ENCODE peak calls at places on chromosomes 13 and 19, in five cellular contexts. J is colonic mucosa; R is left ventricle myocardium inferior; X is CD4-positive, CD25-positive, alpha-beta regulatory T cell; C is mammary epithelial cell. Q is an unnamed sample.

GRCh38 chr13:20869540-20869939 is 33.0 kb downstream of the XPO4 start:
- DNase-seq in C (no peak), X (no peak), J (no peak), R (no peak), Q (no peak)

GRCh38 chr19:29519146-29519545 is 6.6 kb upstream of the VSTM2B start:
- DNase-seq in X (no peak), R (no peak), C (no peak), J (no peak), Q (peak; percentile 30)

GRCh38 chr13:19818223-19818842 is 35.6 kb upstream of the PSPC1 start:
- DNase-seq in C (no peak), R (peak; percentile 32), J (peak; percentile 42), X (peak; percentile 19), Q (peak; percentile 84)

GRCh38 chr13:113620036-113620435 is 35.5 kb downstream of the TFDP1 start:
- DNase-seq in X (no peak), R (peak; percentile 5), C (no peak), J (no peak), Q (peak; percentile 27)

GRCh38 chr19:53571339-53571738 is 33.4 kb downstream of the ZNF331 start:
- DNase-seq in J (no peak), R (no peak), C (no peak), X (no peak), Q (no peak)

GRCh38 chr19:3950871-3951861 is 18.3 kb downstream of the NMRK2 start:
- DNase-seq in C (no peak), J (no peak), X (no peak), R (peak; percentile 75), Q (no peak)

GRCh38 chr19:812819-813358 is 8.9 kb downstream of the PLPPR3 start:
- DNase-seq in C (no peak), R (no peak), X (no peak), J (no peak), Q (no peak)

GRCh38 chr19:55259540-55260210 is 858 bp upstream of the PPP6R1 start:
- DNase-seq in R (no peak), C (no peak), X (no peak), J (no peak), Q (peak; percentile 61)

GRCh38 chr13:29577135-29578051 is 18.1 kb downstream of the SLC7A1 start:
- DNase-seq in C (no peak), J (no peak), X (no peak), R (peak; percentile 53), Q (no peak)

GRCh38 chr13:41610426-41610825 is 153.1 kb downstream of the RGCC start:
- DNase-seq in X (no peak), R (peak; percentile 56), J (no peak), C (peak; percentile 92), Q (peak; percentile 87)

GRCh38 chr13:26664942-26665341 is 95.6 kb downstream of the GPR12 start:
- DNase-seq in J (no peak), R (no peak), C (no peak), X (no peak), Q (no peak)

GRCh38 chr13:71801165-71801564 is 65.8 kb downstream of the DACH1 start:
- DNase-seq in J (no peak), R (no peak), X (no peak), C (no peak), Q (no peak)

GRCh38 chr13:61144301-61144700 is 271.3 kb downstream of the PCDH20 start:
- DNase-seq in X (no peak), J (no peak), R (no peak), C (no peak), Q (no peak)

GRCh38 chr13:107743523-107743922 is 471.8 kb downstream of the LIG4 start:
- DNase-seq in J (no peak), C (no peak), R (no peak), X (no peak), Q (no peak)

GRCh38 chr19:33300016-33300981 is 2.0 kb downstream of the CEBPA start:
- DNase-seq in X (no peak), R (no peak), C (no peak), J (no peak), Q (no peak)

GRCh38 chr13:49419292-49419691 is 24.6 kb downstream of the CAB39L start:
- DNase-seq in J (no peak), R (no peak), C (no peak), X (no peak), Q (no peak)

GRCh38 chr19:48195106-48195830 is 24.8 kb downstream of the ZSWIM9 start:
- DNase-seq in X (no peak), J (no peak), R (no peak), C (no peak), Q (no peak)

GRCh38 chr13:37597477-37597876 is 1.1 kb downstream of the POSTN start:
- DNase-seq in R (no peak), J (no peak), X (no peak), C (no peak), Q (no peak)

GRCh38 chr13:37598572-37598971 is at the start of gene POSTN:
- DNase-seq in J (no peak), X (no peak), R (no peak), C (no peak), Q (no peak)

GRCh38 chr13:37595162-37595561 is 3.4 kb downstream of the POSTN start:
- DNase-seq in R (no peak), C (peak; percentile 45), X (no peak), J (no peak), Q (no peak)

GRCh38 chr13:37602743-37603381 is 4.3 kb upstream of the POSTN start:
- DNase-seq in C (no peak), X (no peak), R (no peak), J (no peak), Q (no peak)

GRCh38 chr13:37599509-37599908 is 941 bp upstream of the POSTN start:
- DNase-seq in C (no peak), R (no peak), X (no peak), J (no peak), Q (no peak)
- H3K27ac ChIP-seq in C (no peak overlapping the region), R (no peak overlapping the region), X (no peak overlapping the region), J (no peak overlapping the region), Q (no peak overlapping the region)

GRCh38 chr19:24166055-24166454 is 79.1 kb downstream of the ZNF254 start:
- DNase-seq in C (no peak), X (no peak), J (no peak), R (no peak), Q (no peak)
- H3K9me3 ChIP-seq in C (peaks cover 16% of the 10 kb centered on the region), X (peaks cover 76% of the 10 kb centered on the region), J (peaks cover 4% of the 10 kb centered on the region), R (peaks cover 57% of the 10 kb centered on the region), Q (peaks cover 65% of the 10 kb centered on the region)

GRCh38 chr13:110014719-110015118 is 228.3 kb upstream of the IRS2 start:
- DNase-seq in J (no peak), C (no peak), X (no peak), R (no peak), Q (no peak)
- H3K27ac ChIP-seq in J (no peak overlapping the region), C (peak overlapping the region; percentile 95), X (no peak overlapping the region), R (no peak overlapping the region), Q (no peak overlapping the region)

GRCh38 chr19:19204181-19204580 is 967 bp upstream of the NR2C2AP start:
- DNase-seq in C (no peak), J (no peak), R (no peak), X (no peak), Q (no peak)
- H3K9me3 ChIP-seq in C (no peaks in the 10 kb centered on the region), J (no peaks in the 10 kb centered on the region), R (no peaks in the 10 kb centered on the region), X (no peaks in the 10 kb centered on the region), Q (no peaks in the 10 kb centered on the region)

DNA sequence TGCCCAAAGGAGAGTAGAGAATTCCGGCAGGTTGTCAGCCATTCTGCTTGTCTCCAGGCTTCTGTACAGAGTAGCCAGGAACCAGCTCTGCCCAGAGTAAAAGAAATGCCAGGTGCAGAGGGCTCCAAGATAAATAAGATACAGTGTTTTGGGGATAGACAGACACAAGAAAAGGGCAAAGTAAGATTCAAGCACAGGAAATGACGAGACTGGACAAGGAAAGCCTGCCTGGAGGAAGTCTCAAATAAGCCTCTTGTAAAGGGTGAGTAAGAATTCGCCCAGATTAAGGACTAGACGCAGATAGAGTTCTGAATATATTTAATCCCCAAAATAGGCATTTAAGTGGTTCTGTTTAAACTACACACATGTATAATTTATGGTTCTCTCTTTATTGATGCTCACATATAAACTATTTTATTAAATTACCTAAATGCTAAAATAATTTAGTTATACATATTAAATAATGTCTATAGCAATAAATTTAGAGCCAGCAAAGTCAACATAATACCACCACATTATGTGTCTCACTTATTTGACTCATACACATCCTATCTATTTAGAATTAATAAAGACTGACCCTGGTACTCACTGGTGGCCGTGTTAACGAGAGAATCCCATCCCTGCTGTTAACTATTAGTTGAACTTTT is 98.4 kb upstream of the RAP2A start:
- DNase-seq in R (no peak), J (no peak), X (no peak), C (no peak), Q (no peak)
- H3K27ac ChIP-seq in R (peak overlapping the region; percentile 55), J (no peak overlapping the region), X (no peak overlapping the region), C (no peak overlapping the region), Q (no peak overlapping the region)

DNA sequence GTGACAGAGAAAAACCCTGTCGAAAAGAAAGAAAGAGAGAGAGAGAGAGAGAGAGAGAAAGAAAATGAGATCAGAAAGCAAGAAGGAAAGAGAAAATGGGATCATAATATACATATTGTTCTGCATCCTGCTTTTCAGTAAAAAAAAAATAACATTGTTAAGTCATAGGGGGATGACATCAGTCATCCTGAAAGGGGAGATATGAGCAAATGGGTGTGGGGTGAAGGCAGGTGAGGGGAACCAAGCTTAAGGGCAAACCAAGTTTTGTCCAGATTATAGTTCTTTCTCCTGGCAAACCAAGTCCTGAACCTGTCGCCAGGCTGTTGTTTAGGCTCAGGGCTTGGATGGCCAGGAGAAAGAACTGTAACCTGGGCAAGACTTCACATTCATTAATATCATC is 92.6 kb upstream of the TMTC4 start:
- DNase-seq in R (no peak), C (no peak), X (no peak), J (no peak), Q (no peak)
- H3K9me3 ChIP-seq in R (peaks cover 11% of the 10 kb centered on the region), C (no peaks in the 10 kb centered on the region), X (no peaks in the 10 kb centered on the region), J (no peaks in the 10 kb centered on the region), Q (no peaks in the 10 kb centered on the region)

DNA sequence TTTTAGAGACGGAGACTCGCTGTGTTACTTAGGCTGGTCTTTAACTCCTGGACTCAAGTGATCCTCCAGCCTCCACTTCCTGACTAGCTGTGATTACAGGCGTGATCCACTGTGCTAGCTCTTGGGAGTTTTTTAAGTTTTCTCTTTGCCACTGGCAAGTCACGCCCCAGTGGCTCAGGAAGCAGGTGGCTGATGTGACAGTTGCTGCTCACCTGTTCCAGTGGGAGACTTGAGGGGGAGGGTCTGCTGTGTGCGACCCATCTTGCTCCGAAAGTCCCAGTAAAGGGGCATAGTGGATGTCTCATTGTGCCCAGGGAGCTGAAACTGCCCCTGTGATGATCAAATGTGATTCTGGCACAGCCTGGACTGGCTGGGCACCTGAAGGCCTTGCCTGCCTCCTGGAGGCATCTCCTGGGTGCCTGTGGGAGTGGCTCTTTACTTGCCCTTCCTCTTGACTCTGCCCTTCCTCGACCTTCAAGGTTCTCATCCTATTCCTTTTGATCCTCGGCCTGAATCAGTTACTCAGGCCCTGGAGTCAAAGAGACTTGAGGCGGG is 7.8 kb downstream of the SMARCA4 start:
- DNase-seq in J (peak; percentile 56), X (no peak), C (no peak), R (no peak), Q (no peak)
- H3K27ac ChIP-seq in J (peak overlapping the region; percentile 4), X (no peak overlapping the region), C (no peak overlapping the region), R (peak overlapping the region; percentile 4), Q (peak overlapping the region; percentile 29)